ENCODE peak calls at places on chromosomes 7 and 10, in four cellular contexts. One of them, this sample, is unnamed.
A peak's percentile ranks its signal among the peaks of the same experiment; 100 is the strongest.

GRCh38 chr7:70029993-70030392 is 431.7 kb downstream of the AUTS2 start:
- DNase-seq in mammary epithelial cell: no peak
- DNase-seq in AG04450: no peak
- DNase-seq in cardiac muscle cell: no peak
- DNase-seq in this sample: no peak

GRCh38 chr10:61301560-61301959 is 151.6 kb downstream of the TMEM26 start:
- DNase-seq in mammary epithelial cell: no peak
- DNase-seq in AG04450: no peak
- DNase-seq in cardiac muscle cell: no peak
- DNase-seq in this sample: no peak

GRCh38 chr10:101062231-101063161 is 707 bp downstream of the KAZALD1 start:
- DNase-seq in mammary epithelial cell: no peak
- DNase-seq in AG04450: no peak
- DNase-seq in cardiac muscle cell: peak; percentile 59
- DNase-seq in this sample: no peak

GRCh38 chr10:35641430-35642015 is 573 bp downstream of the FZD8 start:
- DNase-seq in mammary epithelial cell: no peak
- DNase-seq in AG04450: no peak
- DNase-seq in cardiac muscle cell: peak; percentile 50
- DNase-seq in this sample: no peak

GRCh38 chr7:28041508-28042314 is 138.9 kb downstream of the JAZF1 start:
- DNase-seq in mammary epithelial cell: peak; percentile 92
- DNase-seq in AG04450: peak; percentile 53
- DNase-seq in cardiac muscle cell: peak; percentile 54
- DNase-seq in this sample: peak; percentile 79

GRCh38 chr7:70696139-70696782 is 435.7 kb upstream of the GALNT17 start:
- DNase-seq in mammary epithelial cell: peak; percentile 58
- DNase-seq in AG04450: no peak
- DNase-seq in cardiac muscle cell: no peak
- DNase-seq in this sample: no peak

GRCh38 chr10:34760606-34761005 is 54.5 kb downstream of the PARD3 start:
- DNase-seq in mammary epithelial cell: peak; percentile 96
- DNase-seq in AG04450: no peak
- DNase-seq in cardiac muscle cell: no peak
- DNase-seq in this sample: no peak

GRCh38 chr10:13555884-13556529 is 27.2 kb upstream of the BEND7 start:
- DNase-seq in mammary epithelial cell: no peak
- DNase-seq in AG04450: no peak
- DNase-seq in cardiac muscle cell: no peak
- DNase-seq in this sample: no peak

GRCh38 chr10:106609867-106610266 is 554.6 kb downstream of the SORCS1 start:
- DNase-seq in mammary epithelial cell: peak; percentile 5
- DNase-seq in AG04450: no peak
- DNase-seq in cardiac muscle cell: peak; percentile 5
- DNase-seq in this sample: no peak

GRCh38 chr7:142557971-142558582 is 191.2 kb upstream of the PRSS1 start:
- DNase-seq in mammary epithelial cell: peak; percentile 28
- DNase-seq in AG04450: no peak
- DNase-seq in cardiac muscle cell: peak; percentile 70
- DNase-seq in this sample: no peak

GRCh38 chr10:65149878-65150277 is 1628.7 kb downstream of the REEP3 start:
- DNase-seq in mammary epithelial cell: no peak
- DNase-seq in AG04450: no peak
- DNase-seq in cardiac muscle cell: no peak
- DNase-seq in this sample: no peak

GRCh38 chr10:15735766-15736165 is 16.0 kb upstream of the ITGA8 start:
- DNase-seq in mammary epithelial cell: no peak
- DNase-seq in AG04450: no peak
- DNase-seq in cardiac muscle cell: peak; percentile 49
- DNase-seq in this sample: no peak

GRCh38 chr10:119139464-119140067 is 25.9 kb downstream of the SFXN4 start:
- DNase-seq in mammary epithelial cell: peak; percentile 16
- DNase-seq in AG04450: no peak
- DNase-seq in cardiac muscle cell: peak; percentile 49
- DNase-seq in this sample: peak; percentile 56

GRCh38 chr10:121613456-121613855 is 15.2 kb upstream of the FGFR2 start:
- DNase-seq in mammary epithelial cell: no peak
- DNase-seq in AG04450: no peak
- DNase-seq in cardiac muscle cell: no peak
- DNase-seq in this sample: no peak

GRCh38 chr10:103397191-103397825 is 882 bp downstream of the PDCD11 start:
- DNase-seq in mammary epithelial cell: peak; percentile 36
- DNase-seq in AG04450: no peak
- DNase-seq in cardiac muscle cell: peak; percentile 4
- DNase-seq in this sample: no peak

GRCh38 chr7:2583798-2584580 is 25.2 kb downstream of the IQCE start:
- DNase-seq in mammary epithelial cell: no peak
- DNase-seq in AG04450: no peak
- DNase-seq in cardiac muscle cell: no peak
- DNase-seq in this sample: no peak

GRCh38 chr10:132418520-132419416 is 21.8 kb downstream of the PWWP2B start:
- DNase-seq in mammary epithelial cell: no peak
- DNase-seq in AG04450: no peak
- DNase-seq in cardiac muscle cell: peak; percentile 25
- DNase-seq in this sample: no peak

GRCh38 chr10:5485948-5486851 is 13.2 kb downstream of the CALML5 start:
- DNase-seq in mammary epithelial cell: no peak
- DNase-seq in AG04450: no peak
- DNase-seq in cardiac muscle cell: no peak
- DNase-seq in this sample: no peak

GRCh38 chr7:74032191-74032490 is 4.2 kb downstream of the ELN start:
- DNase-seq in mammary epithelial cell: peak; percentile 47
- DNase-seq in AG04450: no peak
- DNase-seq in cardiac muscle cell: peak; percentile 79
- DNase-seq in this sample: no peak

GRCh38 chr10:24777191-24777590 is 53.5 kb upstream of the ARHGAP21 start:
- DNase-seq in mammary epithelial cell: no peak
- DNase-seq in AG04450: no peak
- DNase-seq in cardiac muscle cell: no peak
- DNase-seq in this sample: no peak

GRCh38 chr10:68871105-68871711 is 29.9 kb upstream of the DDX50 start:
- DNase-seq in mammary epithelial cell: no peak
- DNase-seq in AG04450: peak; percentile 7
- DNase-seq in cardiac muscle cell: peak; percentile 52
- DNase-seq in this sample: peak; percentile 55

GRCh38 chr7:29375641-29376562 is 181.3 kb downstream of the CHN2 start:
- DNase-seq in mammary epithelial cell: peak; percentile 30
- DNase-seq in AG04450: no peak
- DNase-seq in cardiac muscle cell: no peak
- DNase-seq in this sample: no peak

GRCh38 chr10:25531662-25532061 is 356.9 kb downstream of the GPR158 start:
- DNase-seq in mammary epithelial cell: no peak
- DNase-seq in AG04450: no peak
- DNase-seq in cardiac muscle cell: no peak
- DNase-seq in this sample: no peak

GRCh38 chr7:129535896-129536295 is 33.6 kb downstream of the SMKR1 start:
- DNase-seq in mammary epithelial cell: no peak
- DNase-seq in AG04450: no peak
- DNase-seq in cardiac muscle cell: no peak
- DNase-seq in this sample: no peak

GRCh38 chr7:157668221-157668883 is 331.5 kb downstream of the DNAJB6 start:
- DNase-seq in mammary epithelial cell: no peak
- DNase-seq in AG04450: no peak
- DNase-seq in cardiac muscle cell: no peak
- DNase-seq in this sample: no peak

GRCh38 chr10:5497948-5498730 is 1.2 kb downstream of the CALML5 start:
- DNase-seq in mammary epithelial cell: no peak
- DNase-seq in AG04450: no peak
- DNase-seq in cardiac muscle cell: no peak
- DNase-seq in this sample: no peak

GRCh38 chr10:22911889-22912762 is 15.7 kb upstream of the ARMC3 start:
- DNase-seq in mammary epithelial cell: no peak
- DNase-seq in AG04450: no peak
- DNase-seq in cardiac muscle cell: peak; percentile 91
- DNase-seq in this sample: no peak

GRCh38 chr10:128125944-128126764 is at the start of gene MKI67:
- DNase-seq in mammary epithelial cell: peak; percentile 93
- DNase-seq in AG04450: peak; percentile 57
- DNase-seq in cardiac muscle cell: peak; percentile 90
- DNase-seq in this sample: peak; percentile 83
- H3K27ac ChIP-seq in mammary epithelial cell: peak within 1 kb of the TSS; percentile 68
- H3K27ac ChIP-seq in AG04450: no peak within 1 kb of the TSS
- H3K27ac ChIP-seq in cardiac muscle cell: no peak within 1 kb of the TSS
- H3K27ac ChIP-seq in this sample: peak within 1 kb of the TSS; percentile 99

GRCh38 chr7:36186841-36187240 is 33.8 kb downstream of the EEPD1 start:
- DNase-seq in mammary epithelial cell: no peak
- DNase-seq in AG04450: no peak
- DNase-seq in cardiac muscle cell: no peak
- DNase-seq in this sample: no peak

GRCh38 chr7:36188266-36188665 is 35.2 kb downstream of the EEPD1 start:
- DNase-seq in mammary epithelial cell: no peak
- DNase-seq in AG04450: no peak
- DNase-seq in cardiac muscle cell: no peak
- DNase-seq in this sample: no peak

GRCh38 chr7:36185092-36185491 is 32.0 kb downstream of the EEPD1 start:
- DNase-seq in mammary epithelial cell: no peak
- DNase-seq in AG04450: no peak
- DNase-seq in cardiac muscle cell: no peak
- DNase-seq in this sample: peak; percentile 36

GRCh38 chr7:36185732-36186131 is 32.7 kb downstream of the EEPD1 start:
- DNase-seq in mammary epithelial cell: no peak
- DNase-seq in AG04450: no peak
- DNase-seq in cardiac muscle cell: peak; percentile 8
- DNase-seq in this sample: no peak

GRCh38 chr7:36186359-36186758 is 33.3 kb downstream of the EEPD1 start:
- DNase-seq in mammary epithelial cell: no peak
- DNase-seq in AG04450: no peak
- DNase-seq in cardiac muscle cell: no peak
- DNase-seq in this sample: no peak
- H3K27ac ChIP-seq in mammary epithelial cell: no peak overlapping the region
- H3K27ac ChIP-seq in AG04450: peak overlapping the region; percentile 53
- H3K27ac ChIP-seq in cardiac muscle cell: no peak overlapping the region
- H3K27ac ChIP-seq in this sample: no peak overlapping the region

DNA sequence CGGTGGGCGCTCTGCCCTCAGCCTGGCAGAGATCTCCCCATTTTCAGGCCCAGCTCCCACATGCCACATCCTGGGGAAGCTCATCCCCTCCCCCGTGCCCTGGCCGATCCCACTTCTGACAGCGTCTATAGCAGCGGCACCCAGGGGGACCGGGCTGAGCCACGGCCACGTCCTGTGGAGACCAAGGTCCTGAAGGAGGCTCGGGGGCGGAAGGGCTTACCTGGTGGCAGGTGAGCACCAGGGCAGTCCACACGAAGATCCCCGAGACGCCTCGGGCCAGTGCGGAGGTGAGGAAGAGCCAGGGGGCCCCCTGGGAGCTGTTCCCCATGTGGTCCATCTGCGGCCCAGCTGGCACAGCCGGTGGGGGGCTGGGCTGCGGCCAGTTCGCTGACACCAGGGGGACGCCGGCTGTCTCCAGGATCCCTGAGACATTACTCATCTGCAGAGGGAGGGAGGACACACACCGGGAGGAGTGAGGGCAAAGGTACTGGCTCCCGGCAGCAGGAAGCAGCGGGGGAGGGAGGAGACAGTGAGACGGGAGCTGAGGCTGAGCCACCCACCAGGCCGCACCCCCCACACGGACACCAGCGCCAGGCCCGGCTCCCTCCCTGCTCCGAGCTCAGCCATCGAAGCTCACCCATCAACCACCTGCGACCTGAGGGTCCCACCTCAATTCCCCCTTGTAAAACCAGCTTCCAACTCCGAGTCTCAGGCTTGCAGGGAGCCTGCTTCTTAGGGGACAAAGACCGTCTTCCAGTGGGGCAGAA is 776 bp downstream of the TMEM184A start:
- DNase-seq in mammary epithelial cell: peak; percentile 85
- DNase-seq in AG04450: peak; percentile 43
- DNase-seq in cardiac muscle cell: peak; percentile 83
- DNase-seq in this sample: peak; percentile 92
- H3K27ac ChIP-seq in mammary epithelial cell: peak overlapping the region; percentile 56
- H3K27ac ChIP-seq in AG04450: peak overlapping the region; percentile 11
- H3K27ac ChIP-seq in cardiac muscle cell: no peak overlapping the region
- H3K27ac ChIP-seq in this sample: peak overlapping the region; percentile 45

GRCh38 chr7:95095259-95096122 is 188.1 kb downstream of the PPP1R9A start:
- DNase-seq in mammary epithelial cell: no peak
- DNase-seq in AG04450: no peak
- DNase-seq in cardiac muscle cell: peak; percentile 60
- DNase-seq in this sample: no peak
- H3K27ac ChIP-seq in mammary epithelial cell: no peak overlapping the region
- H3K27ac ChIP-seq in AG04450: no peak overlapping the region
- H3K27ac ChIP-seq in cardiac muscle cell: peak overlapping the region; percentile 33
- H3K27ac ChIP-seq in this sample: no peak overlapping the region

DNA sequence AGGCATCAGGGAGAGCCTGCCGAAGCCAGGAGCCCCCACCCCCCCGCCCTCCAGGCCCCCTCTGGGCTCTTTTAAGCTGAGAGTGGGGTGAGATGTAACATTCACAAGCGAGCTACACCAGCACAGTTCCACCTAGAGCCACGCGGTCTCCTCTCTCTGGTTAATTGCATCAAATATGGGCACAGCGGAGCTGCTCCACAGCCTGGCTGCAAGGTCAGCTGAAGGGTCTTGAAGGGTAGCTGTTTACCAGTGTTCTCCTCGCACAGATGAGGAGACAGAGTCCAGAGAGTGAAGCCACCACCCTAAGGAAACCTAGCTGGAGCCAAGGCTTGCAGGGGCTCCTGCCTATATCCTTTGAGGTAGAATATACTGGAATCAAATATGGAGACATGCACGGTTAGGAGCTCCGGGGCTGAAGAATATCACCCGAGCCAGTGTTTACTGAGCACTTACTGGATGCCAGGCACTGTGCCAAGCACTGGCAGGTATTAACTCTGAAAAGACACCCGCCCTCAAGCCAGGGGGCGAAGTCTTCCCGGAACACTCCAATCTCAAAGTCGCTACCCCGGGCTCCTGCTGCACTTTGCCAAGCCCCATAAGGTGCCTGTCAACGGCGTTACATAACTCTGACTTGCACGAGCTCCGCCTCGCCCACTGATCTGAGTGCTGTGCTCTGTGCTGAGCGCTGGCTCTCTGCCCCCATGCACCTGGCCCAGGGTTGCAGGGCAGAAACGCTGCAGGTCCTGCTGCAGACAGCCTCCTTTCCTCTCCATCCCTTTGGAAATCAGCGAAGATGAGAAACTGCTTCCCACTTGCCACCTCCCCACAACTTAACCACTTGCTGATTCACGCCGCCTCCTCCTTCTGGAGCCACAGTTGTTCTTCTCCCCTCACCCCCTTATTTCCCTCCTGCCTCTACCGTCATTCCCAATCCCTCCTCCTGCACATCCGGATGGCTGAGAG is 5.4 kb downstream of the CHST15 start:
- DNase-seq in mammary epithelial cell: no peak
- DNase-seq in AG04450: no peak
- DNase-seq in cardiac muscle cell: no peak
- DNase-seq in this sample: no peak
- H3K27ac ChIP-seq in mammary epithelial cell: no peak overlapping the region
- H3K27ac ChIP-seq in AG04450: no peak overlapping the region
- H3K27ac ChIP-seq in cardiac muscle cell: no peak overlapping the region
- H3K27ac ChIP-seq in this sample: no peak overlapping the region

DNA sequence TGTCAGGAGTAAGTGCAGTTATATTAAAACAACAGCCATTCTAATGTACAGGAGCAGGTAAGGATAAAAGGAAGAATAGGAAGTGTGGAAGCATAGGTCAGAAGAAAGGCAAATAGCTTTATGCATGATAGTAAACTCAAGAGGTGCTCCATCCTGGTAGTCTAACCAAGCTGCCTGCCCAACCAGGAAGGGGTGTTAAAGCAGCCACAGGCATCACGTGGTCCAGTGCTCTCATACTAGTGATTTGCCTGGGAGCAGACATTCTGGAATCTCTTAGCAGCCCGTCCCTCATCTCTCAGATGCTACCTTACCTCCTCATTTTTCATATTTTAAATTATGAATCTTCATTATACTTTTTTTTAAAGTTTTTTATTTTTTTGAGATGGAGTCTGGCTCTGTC is 18.5 kb downstream of the ABRAXAS2 start:
- DNase-seq in mammary epithelial cell: no peak
- DNase-seq in AG04450: no peak
- DNase-seq in cardiac muscle cell: no peak
- DNase-seq in this sample: no peak
- H3K27ac ChIP-seq in mammary epithelial cell: no peak overlapping the region
- H3K27ac ChIP-seq in AG04450: no peak overlapping the region
- H3K27ac ChIP-seq in cardiac muscle cell: no peak overlapping the region
- H3K27ac ChIP-seq in this sample: no peak overlapping the region